ENCODE peak calls at places on chromosomes 12 and 14, in eight cellular contexts. One of them, this sample, is unnamed.

GRCh38 chr12:108699955-108700563 is 31.3 kb downstream of the CORO1C start:
- DNase-seq in GM20000: no peak
- DNase-seq in stimulated activated CD4-positive, alpha-beta T cell treated with anti-CD3 and anti-CD28 coated beads, Interleukin-15, amount 100 ng/mL, for 48 hours: no peak
- DNase-seq in GM04503: no peak
- DNase-seq in activated naive CD8-positive, alpha-beta T cell treated with anti-CD3 and anti-CD28 coated beads, Interleukin-2, amount 50 U/mL, for 24 hours: no peak
- DNase-seq in nephron progenitor cell: no peak
- DNase-seq in heart left ventricle: no peak
- DNase-seq in esophagus muscularis mucosa: peak; percentile 66
- DNase-seq in this sample: no peak

GRCh38 chr12:49055978-49056754 is 4.4 kb downstream of the KMT2D start:
- DNase-seq in GM20000: peak; percentile 90
- DNase-seq in stimulated activated CD4-positive, alpha-beta T cell treated with anti-CD3 and anti-CD28 coated beads, Interleukin-15, amount 100 ng/mL, for 48 hours: peak; percentile 35
- DNase-seq in GM04503: peak; percentile 51
- DNase-seq in activated naive CD8-positive, alpha-beta T cell treated with anti-CD3 and anti-CD28 coated beads, Interleukin-2, amount 50 U/mL, for 24 hours: peak; percentile 38
- DNase-seq in nephron progenitor cell: peak; percentile 33
- DNase-seq in heart left ventricle: peak; percentile 59
- DNase-seq in esophagus muscularis mucosa: no peak
- DNase-seq in this sample: peak; percentile 12

GRCh38 chr14:88835661-88836060 is 11.2 kb downstream of the TTC8 start:
- DNase-seq in GM20000: no peak
- DNase-seq in stimulated activated CD4-positive, alpha-beta T cell treated with anti-CD3 and anti-CD28 coated beads, Interleukin-15, amount 100 ng/mL, for 48 hours: no peak
- DNase-seq in GM04503: no peak
- DNase-seq in activated naive CD8-positive, alpha-beta T cell treated with anti-CD3 and anti-CD28 coated beads, Interleukin-2, amount 50 U/mL, for 24 hours: no peak
- DNase-seq in nephron progenitor cell: no peak
- DNase-seq in heart left ventricle: no peak
- DNase-seq in esophagus muscularis mucosa: no peak
- DNase-seq in this sample: no peak

GRCh38 chr14:65255583-65256443 is 153.5 kb upstream of the MAX start:
- DNase-seq in GM20000: no peak
- DNase-seq in stimulated activated CD4-positive, alpha-beta T cell treated with anti-CD3 and anti-CD28 coated beads, Interleukin-15, amount 100 ng/mL, for 48 hours: no peak
- DNase-seq in GM04503: no peak
- DNase-seq in activated naive CD8-positive, alpha-beta T cell treated with anti-CD3 and anti-CD28 coated beads, Interleukin-2, amount 50 U/mL, for 24 hours: no peak
- DNase-seq in nephron progenitor cell: peak; percentile 13
- DNase-seq in heart left ventricle: no peak
- DNase-seq in esophagus muscularis mucosa: no peak
- DNase-seq in this sample: no peak

GRCh38 chr14:61326847-61327246 is 5.5 kb downstream of the PRKCH start:
- DNase-seq in GM20000: no peak
- DNase-seq in stimulated activated CD4-positive, alpha-beta T cell treated with anti-CD3 and anti-CD28 coated beads, Interleukin-15, amount 100 ng/mL, for 48 hours: no peak
- DNase-seq in GM04503: no peak
- DNase-seq in activated naive CD8-positive, alpha-beta T cell treated with anti-CD3 and anti-CD28 coated beads, Interleukin-2, amount 50 U/mL, for 24 hours: no peak
- DNase-seq in nephron progenitor cell: no peak
- DNase-seq in heart left ventricle: peak; percentile 89
- DNase-seq in esophagus muscularis mucosa: no peak
- DNase-seq in this sample: no peak

GRCh38 chr12:50058743-50059312 is 1.4 kb downstream of the ASIC1 start:
- DNase-seq in GM20000: no peak
- DNase-seq in stimulated activated CD4-positive, alpha-beta T cell treated with anti-CD3 and anti-CD28 coated beads, Interleukin-15, amount 100 ng/mL, for 48 hours: no peak
- DNase-seq in GM04503: no peak
- DNase-seq in activated naive CD8-positive, alpha-beta T cell treated with anti-CD3 and anti-CD28 coated beads, Interleukin-2, amount 50 U/mL, for 24 hours: peak; percentile 22
- DNase-seq in nephron progenitor cell: no peak
- DNase-seq in heart left ventricle: no peak
- DNase-seq in esophagus muscularis mucosa: no peak
- DNase-seq in this sample: no peak

GRCh38 chr12:111584959-111585358 is 14.2 kb downstream of the ATXN2 start:
- DNase-seq in GM20000: no peak
- DNase-seq in stimulated activated CD4-positive, alpha-beta T cell treated with anti-CD3 and anti-CD28 coated beads, Interleukin-15, amount 100 ng/mL, for 48 hours: no peak
- DNase-seq in GM04503: no peak
- DNase-seq in activated naive CD8-positive, alpha-beta T cell treated with anti-CD3 and anti-CD28 coated beads, Interleukin-2, amount 50 U/mL, for 24 hours: no peak
- DNase-seq in nephron progenitor cell: no peak
- DNase-seq in heart left ventricle: no peak
- DNase-seq in esophagus muscularis mucosa: no peak
- DNase-seq in this sample: no peak

GRCh38 chr14:75452900-75453816 is 25.3 kb downstream of the JDP2 start:
- DNase-seq in GM20000: no peak
- DNase-seq in stimulated activated CD4-positive, alpha-beta T cell treated with anti-CD3 and anti-CD28 coated beads, Interleukin-15, amount 100 ng/mL, for 48 hours: no peak
- DNase-seq in GM04503: peak; percentile 93
- DNase-seq in activated naive CD8-positive, alpha-beta T cell treated with anti-CD3 and anti-CD28 coated beads, Interleukin-2, amount 50 U/mL, for 24 hours: no peak
- DNase-seq in nephron progenitor cell: peak; percentile 74
- DNase-seq in heart left ventricle: peak; percentile 54
- DNase-seq in esophagus muscularis mucosa: no peak
- DNase-seq in this sample: peak; percentile 80

GRCh38 chr12:87509233-87509820 is 519.9 kb downstream of the C12orf50 start:
- DNase-seq in GM20000: no peak
- DNase-seq in stimulated activated CD4-positive, alpha-beta T cell treated with anti-CD3 and anti-CD28 coated beads, Interleukin-15, amount 100 ng/mL, for 48 hours: no peak
- DNase-seq in GM04503: no peak
- DNase-seq in activated naive CD8-positive, alpha-beta T cell treated with anti-CD3 and anti-CD28 coated beads, Interleukin-2, amount 50 U/mL, for 24 hours: no peak
- DNase-seq in nephron progenitor cell: no peak
- DNase-seq in heart left ventricle: no peak
- DNase-seq in esophagus muscularis mucosa: no peak
- DNase-seq in this sample: no peak

GRCh38 chr12:77685112-77685511 is 145.6 kb upstream of the NAV3 start:
- DNase-seq in GM20000: peak; percentile 25
- DNase-seq in stimulated activated CD4-positive, alpha-beta T cell treated with anti-CD3 and anti-CD28 coated beads, Interleukin-15, amount 100 ng/mL, for 48 hours: peak; percentile 0
- DNase-seq in GM04503: peak; percentile 31
- DNase-seq in activated naive CD8-positive, alpha-beta T cell treated with anti-CD3 and anti-CD28 coated beads, Interleukin-2, amount 50 U/mL, for 24 hours: no peak
- DNase-seq in nephron progenitor cell: peak; percentile 61
- DNase-seq in heart left ventricle: peak; percentile 33
- DNase-seq in esophagus muscularis mucosa: no peak
- DNase-seq in this sample: peak; percentile 49

GRCh38 chr14:26602902-26603301 is 5.1 kb upstream of the NOVA1 start:
- DNase-seq in GM20000: no peak
- DNase-seq in stimulated activated CD4-positive, alpha-beta T cell treated with anti-CD3 and anti-CD28 coated beads, Interleukin-15, amount 100 ng/mL, for 48 hours: no peak
- DNase-seq in GM04503: no peak
- DNase-seq in activated naive CD8-positive, alpha-beta T cell treated with anti-CD3 and anti-CD28 coated beads, Interleukin-2, amount 50 U/mL, for 24 hours: no peak
- DNase-seq in nephron progenitor cell: no peak
- DNase-seq in heart left ventricle: no peak
- DNase-seq in esophagus muscularis mucosa: no peak
- DNase-seq in this sample: no peak

GRCh38 chr12:115398311-115398781 is 714.4 kb upstream of the TBX3 start:
- DNase-seq in GM20000: no peak
- DNase-seq in stimulated activated CD4-positive, alpha-beta T cell treated with anti-CD3 and anti-CD28 coated beads, Interleukin-15, amount 100 ng/mL, for 48 hours: no peak
- DNase-seq in GM04503: no peak
- DNase-seq in activated naive CD8-positive, alpha-beta T cell treated with anti-CD3 and anti-CD28 coated beads, Interleukin-2, amount 50 U/mL, for 24 hours: no peak
- DNase-seq in nephron progenitor cell: no peak
- DNase-seq in heart left ventricle: no peak
- DNase-seq in esophagus muscularis mucosa: peak; percentile 53
- DNase-seq in this sample: no peak

GRCh38 chr14:59836116-59836515 is 34.5 kb downstream of the RTN1 start:
- DNase-seq in GM20000: no peak
- DNase-seq in stimulated activated CD4-positive, alpha-beta T cell treated with anti-CD3 and anti-CD28 coated beads, Interleukin-15, amount 100 ng/mL, for 48 hours: no peak
- DNase-seq in GM04503: no peak
- DNase-seq in activated naive CD8-positive, alpha-beta T cell treated with anti-CD3 and anti-CD28 coated beads, Interleukin-2, amount 50 U/mL, for 24 hours: no peak
- DNase-seq in nephron progenitor cell: no peak
- DNase-seq in heart left ventricle: no peak
- DNase-seq in esophagus muscularis mucosa: no peak
- DNase-seq in this sample: no peak

GRCh38 chr12:128267246-128267622 is 264 bp downstream of the TMEM132C start:
- DNase-seq in GM20000: no peak
- DNase-seq in stimulated activated CD4-positive, alpha-beta T cell treated with anti-CD3 and anti-CD28 coated beads, Interleukin-15, amount 100 ng/mL, for 48 hours: no peak
- DNase-seq in GM04503: no peak
- DNase-seq in activated naive CD8-positive, alpha-beta T cell treated with anti-CD3 and anti-CD28 coated beads, Interleukin-2, amount 50 U/mL, for 24 hours: no peak
- DNase-seq in nephron progenitor cell: peak; percentile 68
- DNase-seq in heart left ventricle: no peak
- DNase-seq in esophagus muscularis mucosa: no peak
- DNase-seq in this sample: no peak

GRCh38 chr12:73072214-73072613 is 800.0 kb downstream of the TRHDE start:
- DNase-seq in GM20000: no peak
- DNase-seq in stimulated activated CD4-positive, alpha-beta T cell treated with anti-CD3 and anti-CD28 coated beads, Interleukin-15, amount 100 ng/mL, for 48 hours: no peak
- DNase-seq in GM04503: no peak
- DNase-seq in activated naive CD8-positive, alpha-beta T cell treated with anti-CD3 and anti-CD28 coated beads, Interleukin-2, amount 50 U/mL, for 24 hours: no peak
- DNase-seq in nephron progenitor cell: no peak
- DNase-seq in heart left ventricle: no peak
- DNase-seq in esophagus muscularis mucosa: peak; percentile 70
- DNase-seq in this sample: no peak

GRCh38 chr12:52294803-52295202 is 3.5 kb upstream of the KRT81 start:
- DNase-seq in GM20000: no peak
- DNase-seq in stimulated activated CD4-positive, alpha-beta T cell treated with anti-CD3 and anti-CD28 coated beads, Interleukin-15, amount 100 ng/mL, for 48 hours: no peak
- DNase-seq in GM04503: no peak
- DNase-seq in activated naive CD8-positive, alpha-beta T cell treated with anti-CD3 and anti-CD28 coated beads, Interleukin-2, amount 50 U/mL, for 24 hours: no peak
- DNase-seq in nephron progenitor cell: no peak
- DNase-seq in heart left ventricle: no peak
- DNase-seq in esophagus muscularis mucosa: no peak
- DNase-seq in this sample: no peak

GRCh38 chr14:64363265-64363840 is 24.8 kb upstream of the MTHFD1 start:
- DNase-seq in GM20000: no peak
- DNase-seq in stimulated activated CD4-positive, alpha-beta T cell treated with anti-CD3 and anti-CD28 coated beads, Interleukin-15, amount 100 ng/mL, for 48 hours: no peak
- DNase-seq in GM04503: no peak
- DNase-seq in activated naive CD8-positive, alpha-beta T cell treated with anti-CD3 and anti-CD28 coated beads, Interleukin-2, amount 50 U/mL, for 24 hours: no peak
- DNase-seq in nephron progenitor cell: no peak
- DNase-seq in heart left ventricle: no peak
- DNase-seq in esophagus muscularis mucosa: no peak
- DNase-seq in this sample: no peak

GRCh38 chr12:34396861-34397590 is 374.7 kb downstream of the ALG10 start:
- DNase-seq in GM20000: peak; percentile 0
- DNase-seq in stimulated activated CD4-positive, alpha-beta T cell treated with anti-CD3 and anti-CD28 coated beads, Interleukin-15, amount 100 ng/mL, for 48 hours: no peak
- DNase-seq in GM04503: no peak
- DNase-seq in activated naive CD8-positive, alpha-beta T cell treated with anti-CD3 and anti-CD28 coated beads, Interleukin-2, amount 50 U/mL, for 24 hours: no peak
- DNase-seq in nephron progenitor cell: no peak
- DNase-seq in heart left ventricle: peak; percentile 2
- DNase-seq in esophagus muscularis mucosa: peak; percentile 80
- DNase-seq in this sample: no peak

GRCh38 chr12:13204428-13204827 is 7.9 kb downstream of the EMP1 start:
- DNase-seq in GM20000: no peak
- DNase-seq in stimulated activated CD4-positive, alpha-beta T cell treated with anti-CD3 and anti-CD28 coated beads, Interleukin-15, amount 100 ng/mL, for 48 hours: no peak
- DNase-seq in GM04503: no peak
- DNase-seq in activated naive CD8-positive, alpha-beta T cell treated with anti-CD3 and anti-CD28 coated beads, Interleukin-2, amount 50 U/mL, for 24 hours: no peak
- DNase-seq in nephron progenitor cell: no peak
- DNase-seq in heart left ventricle: no peak
- DNase-seq in esophagus muscularis mucosa: no peak
- DNase-seq in this sample: no peak

GRCh38 chr12:125734137-125734536 is 668.9 kb downstream of the AACS start:
- DNase-seq in GM20000: no peak
- DNase-seq in stimulated activated CD4-positive, alpha-beta T cell treated with anti-CD3 and anti-CD28 coated beads, Interleukin-15, amount 100 ng/mL, for 48 hours: no peak
- DNase-seq in GM04503: no peak
- DNase-seq in activated naive CD8-positive, alpha-beta T cell treated with anti-CD3 and anti-CD28 coated beads, Interleukin-2, amount 50 U/mL, for 24 hours: no peak
- DNase-seq in nephron progenitor cell: no peak
- DNase-seq in heart left ventricle: no peak
- DNase-seq in esophagus muscularis mucosa: no peak
- DNase-seq in this sample: no peak

This sample was measured in AG04449.